ENCODE peak calls at places on chromosomes 11 and 22, in ten cellular contexts. R, Y, D, E, T, X, W, J, P and Z are unnamed samples.

GRCh38 chr11:66546368-66546965 is at the start of gene ACTN3:
- DNase-seq in P (peak), Y (peak), D (peak), W (peak), J (no peak), T (no peak), R (peak), E (no peak), X (no peak), Z (no peak)

GRCh38 chr11:11076879-11077278 is 219.0 kb upstream of the ZBED5 start:
- DNase-seq in R (no peak), D (no peak), J (no peak), W (no peak), X (no peak), T (no peak), E (no peak), Y (no peak), P (no peak), Z (no peak)

GRCh38 chr11:78905756-78906155 is 331.1 kb upstream of the NARS2 start:
- DNase-seq in P (no peak), Y (no peak), R (no peak), T (no peak), X (no peak), E (no peak), W (no peak), J (no peak), D (peak), Z (no peak)

GRCh38 chr11:102724904-102725515 is at the start of gene MMP8:
- DNase-seq in R (no peak), W (no peak), J (no peak), E (no peak), X (no peak), Y (no peak), T (no peak), P (no peak), D (no peak), Z (peak)

GRCh38 chr11:120032766-120033390 is 105.0 kb downstream of the TRIM29 start:
- DNase-seq in W (no peak), Y (no peak), X (peak), R (no peak), D (peak), J (no peak), E (no peak), P (no peak), T (no peak), Z (no peak)

GRCh38 chr11:2928605-2929510 is at the start of gene PHLDA2:
- DNase-seq in X (peak), T (peak), J (peak), R (peak), D (peak), E (peak), P (peak), Y (peak), W (peak), Z (no peak)

GRCh38 chr11:79414644-79415317 is 26.0 kb downstream of the TENM4 start:
- DNase-seq in X (no peak), D (no peak), T (peak), W (peak), R (no peak), Y (peak), E (no peak), J (no peak), P (no peak), Z (peak)

GRCh38 chr22:47621253-47621652 is 858.8 kb downstream of the TBC1D22A start:
- DNase-seq in D (no peak), E (no peak), J (no peak), P (no peak), W (no peak), Y (no peak), R (no peak), X (no peak), T (no peak), Z (no peak)

GRCh38 chr11:6297831-6298230 is 22.5 kb downstream of the CAVIN3 start:
- DNase-seq in T (peak), P (no peak), Y (peak), E (no peak), D (no peak), J (no peak), W (no peak), X (no peak), R (no peak), Z (no peak)

GRCh38 chr11:8065031-8065430 is 16.0 kb upstream of the TUB start:
- DNase-seq in R (no peak), X (no peak), D (no peak), Y (no peak), J (no peak), E (no peak), W (no peak), T (no peak), P (no peak), Z (no peak)

GRCh38 chr22:40334899-40335298 is 11.4 kb upstream of the ADSL start:
- DNase-seq in X (no peak), P (no peak), E (no peak), T (no peak), R (no peak), W (no peak), D (no peak), Y (no peak), J (no peak), Z (no peak)

GRCh38 chr22:19641983-19642451 is 72.3 kb upstream of the SEPTIN5 start:
- DNase-seq in J (no peak), P (no peak), R (no peak), Y (no peak), T (no peak), W (no peak), X (no peak), E (no peak), D (no peak), Z (no peak)